ENCODE peak calls at places on chromosomes 16 and 17, in nine cellular contexts. N, O, I, T, F, W, M, H and Q are unnamed samples. For H3K36me3, the result is how much of the 10 kb centered on the place peaks cover.

GRCh38 chr17:49191917-49192741 is 18.2 kb downstream of the GNGT2 start:
- DNase-seq in H (peak), W (peak), M (peak), F (peak), T (peak), N (peak), I (peak), O (peak), Q (peak)

GRCh38 chr17:8469964-8470363 is 34.3 kb downstream of the NDEL1 start:
- DNase-seq in F (no peak), W (no peak), O (no peak), I (no peak), N (no peak), M (no peak), H (no peak), T (no peak), Q (no peak)

GRCh38 chr16:30567991-30568638 is 3.4 kb downstream of the ZNF688 start:
- DNase-seq in N (no peak), H (no peak), F (peak), W (peak), T (no peak), M (peak), I (peak), O (no peak), Q (peak)

GRCh38 chr17:54992797-54993639 is 24.5 kb downstream of the STXBP4 start:
- DNase-seq in W (peak), O (no peak), N (no peak), M (no peak), H (peak), T (peak), I (peak), F (peak), Q (no peak)

GRCh38 chr17:75856062-75856681 is 1.0 kb upstream of the WBP2 start:
- DNase-seq in I (peak), W (no peak), H (no peak), T (peak), M (no peak), N (no peak), O (no peak), F (peak), Q (no peak)

GRCh38 chr17:79942011-79942405 is 93.7 kb downstream of the TBC1D16 start:
- DNase-seq in O (no peak), M (no peak), F (no peak), W (no peak), I (no peak), T (no peak), N (peak), H (no peak), Q (no peak)

GRCh38 chr16:31876955-31877828 is 3.6 kb downstream of the ZNF267 start:
- DNase-seq in W (no peak), M (peak), O (no peak), T (peak), N (no peak), F (peak), I (peak), H (no peak), Q (peak)

GRCh38 chr17:83142619-83143018 is 63.2 kb downstream of the METRNL start:
- DNase-seq in I (no peak), T (no peak), O (no peak), N (no peak), H (no peak), M (no peak), F (no peak), W (no peak), Q (no peak)

GRCh38 chr16:5432166-5432565 is 334.6 kb upstream of the EEF2KMT start:
- DNase-seq in F (no peak), T (no peak), W (no peak), N (no peak), H (no peak), O (no peak), I (no peak), M (no peak), Q (no peak)

GRCh38 chr17:82551779-82552457 is 32.4 kb downstream of the FOXK2 start:
- DNase-seq in I (peak), O (peak), T (peak), W (peak), N (peak), M (peak), F (peak), H (peak), Q (peak)

GRCh38 chr17:681738-682137 is 32.9 kb downstream of the VPS53 start:
- DNase-seq in I (peak), O (no peak), T (no peak), H (no peak), W (no peak), F (peak), N (no peak), M (peak), Q (no peak)

GRCh38 chr17:43068570-43069367 is 43.7 kb downstream of the RND2 start:
- DNase-seq in N (no peak), W (no peak), I (no peak), T (no peak), F (no peak), H (no peak), O (peak), M (no peak), Q (no peak)

GRCh38 chr17:81253358-81254131 is 14.4 kb downstream of the NDUFAF8 start:
- DNase-seq in W (peak), I (peak), H (peak), O (no peak), F (peak), N (no peak), T (peak), M (peak), Q (peak)

GRCh38 chr16:81956213-81956948 is 54.9 kb downstream of the SDR42E1 start:
- DNase-seq in M (no peak), F (peak), N (no peak), O (no peak), H (no peak), W (no peak), T (no peak), I (no peak), Q (no peak)

GRCh38 chr17:9484789-9485188 is 90.8 kb downstream of the STX8 start:
- DNase-seq in O (no peak), T (no peak), N (no peak), H (no peak), I (peak), W (no peak), F (peak), M (no peak), Q (no peak)

GRCh38 chr17:80847506-80848230 is 144.0 kb upstream of the CHMP6 start:
- DNase-seq in I (no peak), T (peak), W (peak), N (no peak), F (no peak), M (no peak), O (no peak), H (no peak), Q (no peak)

GRCh38 chr16:66050991-66051390 is 315.5 kb upstream of the CDH5 start:
- DNase-seq in W (no peak), H (no peak), I (no peak), N (no peak), O (no peak), M (no peak), T (no peak), F (no peak), Q (no peak)

DNA sequence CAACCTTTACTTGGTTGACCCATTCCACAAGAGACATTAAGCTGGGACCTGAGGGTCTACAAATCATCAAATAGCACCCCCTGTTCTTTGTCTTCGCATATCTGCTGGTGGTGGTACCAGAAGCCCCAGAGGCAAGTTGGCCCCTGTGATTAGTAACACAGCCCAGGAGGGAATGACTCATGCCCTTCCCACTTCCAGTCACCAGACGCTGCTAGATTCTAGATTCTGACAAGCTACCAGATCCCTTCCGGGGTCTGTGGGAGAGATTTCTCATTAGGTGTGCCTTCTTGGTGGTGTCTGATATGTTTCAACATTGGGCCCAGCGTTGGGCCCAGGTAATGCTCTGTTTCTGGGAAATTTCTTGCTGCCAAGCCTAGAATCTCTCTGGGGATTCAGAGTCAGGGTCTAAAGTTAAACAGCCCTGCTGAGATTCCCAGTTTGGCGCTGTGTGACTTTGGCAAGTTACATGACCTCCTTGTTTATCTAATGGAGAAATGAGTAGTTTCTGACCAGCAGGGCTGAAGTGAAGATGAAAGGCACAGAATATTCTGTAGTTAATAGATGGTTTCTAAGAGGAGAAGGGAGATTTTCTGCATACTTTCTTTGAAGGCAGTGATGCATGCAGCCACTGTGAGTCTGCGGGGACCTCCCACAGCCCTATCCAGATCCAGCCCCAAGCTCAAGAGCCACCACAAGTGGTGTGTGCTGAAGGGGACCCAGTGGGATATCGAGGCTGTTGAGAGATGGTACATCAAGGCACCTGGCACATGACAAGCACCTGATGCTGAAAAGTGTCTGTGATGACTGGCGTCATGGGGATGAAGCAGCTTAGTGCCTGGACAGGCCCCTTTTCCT is 3.9 kb downstream of the TRPV2 start:
- DNase-seq in M (peak), I (peak), F (peak), H (no peak), O (peak), N (no peak), T (no peak), W (no peak), Q (peak)
- H3K36me3 ChIP-seq in M (under half), I (under half), F (under half), H (under half), O (under half), N (under half), T (under half), W (half or more), Q (under half)

DNA sequence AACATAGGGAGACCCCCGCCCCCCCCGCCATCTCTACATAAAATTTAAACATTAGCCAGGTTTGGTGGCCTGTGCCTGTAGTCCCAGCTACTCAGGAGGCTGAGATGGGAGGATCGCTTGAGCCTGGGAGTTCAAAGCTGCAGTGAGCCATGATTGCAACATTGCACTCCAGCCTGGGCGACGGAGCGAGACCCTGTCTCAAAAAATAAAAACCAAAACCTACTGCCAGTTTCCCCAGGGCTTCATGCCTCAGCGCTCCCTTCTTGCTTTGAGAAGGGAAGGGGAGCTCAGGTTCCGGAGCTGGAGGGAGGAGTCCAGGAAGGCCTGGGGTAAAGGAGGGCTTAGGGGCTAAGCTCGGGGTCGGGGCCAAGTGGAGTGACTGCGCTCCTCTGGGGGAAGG is 20.5 kb downstream of the PLCD3 start:
- DNase-seq in F (no peak), H (no peak), M (no peak), T (no peak), I (no peak), N (no peak), O (no peak), W (no peak), Q (no peak)
- H3K36me3 ChIP-seq in F (under half), H (under half), M (under half), T (under half), I (under half), N (half or more), O (under half), W (under half), Q (under half)

GRCh38 chr16:19697756-19698318 is 20.2 kb downstream of the KNOP1 start:
- DNase-seq in I (no peak), N (no peak), T (peak), W (no peak), O (no peak), F (no peak), H (no peak), M (no peak), Q (no peak)
- H3K36me3 ChIP-seq in I (under half), N (under half), T (under half), W (under half), O (under half), F (under half), H (under half), M (under half), Q (under half)

DNA sequence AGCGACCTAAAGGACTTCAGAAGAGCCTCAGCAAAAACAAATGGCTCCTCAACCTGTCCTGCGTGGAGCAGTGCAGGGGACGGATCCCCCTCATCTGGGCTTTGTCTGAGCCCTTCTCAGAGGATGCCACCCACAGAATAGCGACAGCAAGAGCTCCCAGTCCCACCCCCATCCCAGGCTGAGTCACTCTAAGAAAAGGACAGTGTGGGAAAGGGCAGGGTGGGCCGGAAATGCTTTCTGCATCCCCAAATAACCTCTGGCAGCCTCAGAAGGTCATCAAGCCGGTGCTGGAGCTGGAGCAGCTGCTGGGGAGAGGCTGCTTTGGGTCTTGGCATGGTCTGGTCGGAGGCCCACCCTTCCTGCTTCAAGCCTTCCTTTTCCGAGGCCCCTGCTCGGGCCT is 8.9 kb downstream of the SLC12A4 start:
- DNase-seq in F (peak), N (peak), W (no peak), M (no peak), T (no peak), I (peak), O (no peak), H (no peak), Q (no peak)
- H3K36me3 ChIP-seq in F (under half), N (half or more), W (under half), M (half or more), T (under half), I (half or more), O (half or more), H (under half), Q (under half)

GRCh38 chr16:24943471-24943870 is 71.7 kb downstream of the ARHGAP17 start:
- DNase-seq in M (no peak), H (no peak), N (no peak), O (no peak), T (no peak), I (no peak), W (no peak), F (no peak), Q (no peak)

GRCh38 chr16:24935336-24935735 is 79.8 kb downstream of the ARHGAP17 start:
- DNase-seq in M (no peak), W (no peak), F (no peak), T (no peak), I (no peak), H (no peak), O (no peak), N (no peak), Q (no peak)

GRCh38 chr16:24936151-24936550 is 79.0 kb downstream of the ARHGAP17 start:
- DNase-seq in I (peak), W (no peak), O (no peak), F (no peak), M (peak), H (no peak), T (no peak), N (no peak), Q (no peak)

GRCh38 chr16:24939738-24940137 is 75.4 kb downstream of the ARHGAP17 start:
- DNase-seq in I (peak), H (no peak), F (no peak), T (no peak), W (no peak), M (no peak), N (no peak), O (no peak), Q (no peak)

GRCh38 chr16:24939224-24939623 is 75.9 kb downstream of the ARHGAP17 start:
- DNase-seq in N (no peak), F (no peak), M (no peak), H (no peak), O (no peak), I (no peak), T (no peak), W (no peak), Q (no peak)
- H3K36me3 ChIP-seq in N (half or more), F (under half), M (half or more), H (under half), O (half or more), I (half or more), T (under half), W (half or more), Q (under half)